ENCODE peak calls at places on chromosomes 3 and 15, in eight cellular contexts. O is MM.1S, L is GM23338, Z is HCT116, C is GM23248, K is OCI-LY7, M is SK-N-SH, B is PC-3. Y is an unnamed sample. For H3K79me2, the result is how much of the 10 kb centered on the place peaks cover.

GRCh38 chr15:59273266-59273665 is 66.6 kb downstream of the LDHAL6B start:
- DNase-seq in C (no peak), O (no peak), B (no peak), K (no peak), Z (peak), M (no peak), L (no peak), Y (no peak)

GRCh38 chr3:59310736-59311135 is 260.9 kb upstream of the CFAP20DC start:
- DNase-seq in Z (no peak), C (no peak), L (no peak), O (no peak), K (no peak), M (no peak), B (peak), Y (no peak)

GRCh38 chr3:53190659-53191058 is 29.6 kb downstream of the PRKCD start:
- DNase-seq in M (no peak), L (no peak), C (no peak), Z (no peak), B (no peak), K (peak), O (peak), Y (no peak)

GRCh38 chr3:29280675-29281264 is at the start of gene RBMS3:
- DNase-seq in O (peak), L (peak), M (peak), K (peak), B (peak), C (peak), Z (peak), Y (peak)

GRCh38 chr3:141945726-141946125 is 69.3 kb downstream of the ATP1B3 start:
- DNase-seq in M (no peak), C (no peak), O (no peak), L (no peak), Z (no peak), K (no peak), B (no peak), Y (no peak)

GRCh38 chr3:77328631-77329030 is 288.7 kb downstream of the ROBO2 start:
- DNase-seq in O (no peak), M (no peak), Z (no peak), B (no peak), K (no peak), C (peak), L (no peak), Y (no peak)

GRCh38 chr3:117149577-117149976 is 440.0 kb downstream of the TUSC7 start:
- DNase-seq in L (peak), M (no peak), K (no peak), O (no peak), B (no peak), C (no peak), Z (no peak), Y (peak)

GRCh38 chr3:152399374-152399773 is 130.6 kb downstream of the MBNL1 start:
- DNase-seq in L (no peak), B (peak), M (no peak), C (peak), Z (no peak), O (no peak), K (no peak), Y (no peak)

GRCh38 chr3:72319202-72320095 is 528.8 kb downstream of the SHQ1 start:
- DNase-seq in O (no peak), L (no peak), K (no peak), Z (no peak), M (no peak), B (peak), C (peak), Y (no peak)

GRCh38 chr3:177195242-177195940 is 1.9 kb downstream of the TBL1XR1 start:
- DNase-seq in B (peak), M (peak), L (peak), C (peak), K (peak), O (peak), Z (no peak), Y (peak)

GRCh38 chr3:20572473-20572872 is 386.5 kb upstream of the SGO1 start:
- DNase-seq in Z (no peak), B (no peak), C (no peak), L (no peak), K (no peak), O (no peak), M (no peak), Y (no peak)

GRCh38 chr3:20575153-20575552 is 389.1 kb upstream of the SGO1 start:
- DNase-seq in K (no peak), C (peak), B (peak), L (no peak), M (no peak), O (no peak), Z (no peak), Y (peak)

GRCh38 chr3:20573175-20573574 is 387.2 kb upstream of the SGO1 start:
- DNase-seq in Z (no peak), L (no peak), C (peak), M (no peak), O (no peak), B (no peak), K (no peak), Y (no peak)

GRCh38 chr3:20574746-20575145 is 388.7 kb upstream of the SGO1 start:
- DNase-seq in Z (no peak), B (peak), L (no peak), C (peak), O (no peak), M (no peak), K (no peak), Y (no peak)

GRCh38 chr3:20576228-20576627 is 390.2 kb upstream of the SGO1 start:
- DNase-seq in B (no peak), K (no peak), C (peak), O (no peak), L (no peak), Z (no peak), M (no peak), Y (no peak)
- TF ChIP-seq EZH2phosphoT487 in B (no peak), K (no peak), C (no peak), O (no peak), L (no peak), Z (no peak), M (no peak), Y (no peak)

DNA sequence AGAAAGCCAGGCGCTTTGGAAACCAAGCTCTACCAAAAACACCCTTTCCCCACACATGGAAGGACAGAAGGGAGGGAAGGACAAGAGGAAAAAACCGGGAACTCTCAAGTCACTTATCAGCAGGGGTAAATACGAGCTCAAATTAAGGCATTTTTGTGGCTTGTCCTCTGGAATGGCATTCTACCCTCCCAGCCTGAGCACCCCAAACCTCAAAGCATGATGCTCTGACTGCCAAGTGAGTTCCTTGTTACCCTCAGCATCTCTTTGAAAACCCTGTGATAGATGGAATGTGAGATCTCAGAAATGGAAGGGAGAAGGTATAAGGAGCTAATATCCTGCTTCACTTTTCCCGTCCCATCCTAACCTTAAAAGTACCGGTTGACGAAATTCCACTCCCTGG is 8.1 kb upstream of the CSPG5 start:
- DNase-seq in Z (no peak), M (no peak), K (no peak), L (no peak), C (no peak), O (no peak), B (no peak), Y (no peak)
- H3K27ac ChIP-seq in Z (no peak), M (no peak), K (no peak), L (peak), C (no peak), O (no peak), B (no peak), Y (no peak)

GRCh38 chr3:171366043-171366442 is 94.2 kb downstream of the TNIK start:
- DNase-seq in Z (no peak), O (no peak), C (no peak), L (no peak), M (no peak), B (peak), K (no peak), Y (no peak)
- H3K79me2 ChIP-seq in Z (under half), O (under half), C (under half), L (under half), M (under half), B (under half), K (under half), Y (under half)

GRCh38 chr3:50302095-50303037 is 1.0 kb downstream of the HYAL1 start:
- DNase-seq in B (no peak), O (no peak), K (no peak), L (no peak), C (no peak), M (no peak), Z (no peak), Y (peak)

GRCh38 chr3:50299638-50299928 is 378 bp upstream of the HYAL3 start:
- DNase-seq in B (no peak), M (no peak), L (no peak), O (no peak), K (no peak), Z (no peak), C (no peak), Y (no peak)

GRCh38 chr3:50299929-50300680 is 900 bp upstream of the HYAL3 start:
- DNase-seq in Z (no peak), K (peak), C (peak), M (no peak), L (no peak), O (no peak), B (no peak), Y (no peak)

GRCh38 chr3:50298836-50299637 is at the start of the genes HYAL3 and NAA80:
- DNase-seq in B (peak), O (peak), L (peak), Z (peak), C (peak), K (peak), M (peak), Y (peak)

GRCh38 chr3:50300681-50301254 is 1.6 kb upstream of the HYAL3 start:
- DNase-seq in Z (no peak), O (no peak), M (no peak), L (no peak), K (no peak), B (no peak), C (no peak), Y (peak)
- TF ChIP-seq EZH2phosphoT487 in Z (no peak), O (no peak), M (no peak), L (no peak), K (no peak), B (no peak), C (no peak), Y (no peak)

DNA sequence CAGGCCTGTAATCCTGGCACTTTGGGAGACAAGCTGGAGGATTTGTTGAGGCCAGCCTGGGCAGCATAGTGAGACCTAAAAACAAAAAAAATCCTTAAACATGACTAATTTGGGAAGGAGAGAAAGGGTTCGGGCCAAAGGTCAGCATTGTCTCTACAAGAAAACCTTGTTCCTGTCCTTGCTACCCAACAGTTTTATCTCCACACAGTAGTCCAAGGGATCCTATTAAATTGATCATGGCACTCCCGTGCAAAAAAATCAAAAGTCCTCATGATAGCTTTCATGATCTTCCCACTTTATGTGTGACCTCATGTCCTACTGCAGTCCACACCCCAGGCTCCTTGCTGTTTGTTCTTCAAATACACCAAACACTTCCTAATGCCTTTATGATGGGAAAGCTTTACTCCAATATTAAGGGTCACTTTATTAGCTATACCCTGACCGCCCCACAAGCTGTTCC is 4.2 kb downstream of the RPL15 start:
- DNase-seq in L (no peak), C (peak), K (no peak), M (no peak), Z (no peak), B (no peak), O (no peak), Y (no peak)
- H3K27ac ChIP-seq in L (peak), C (no peak), K (peak), M (no peak), Z (no peak), B (no peak), O (no peak), Y (peak)

GRCh38 chr3:41216993-41217392 is 17.7 kb downstream of the CTNNB1 start:
- DNase-seq in K (no peak), L (no peak), C (no peak), O (no peak), Z (no peak), B (peak), M (no peak), Y (no peak)
- H3K79me2 ChIP-seq in K (half or more), L (half or more), C (half or more), O (half or more), Z (half or more), B (half or more), M (half or more), Y (half or more)

GRCh38 chr3:187014417-187014864 is 84.1 kb downstream of the ST6GAL1 start:
- DNase-seq in M (no peak), C (no peak), O (no peak), K (no peak), B (peak), Z (no peak), L (no peak), Y (no peak)

GRCh38 chr3:187013080-187013838 is 82.9 kb downstream of the ST6GAL1 start:
- DNase-seq in K (no peak), L (no peak), B (no peak), Z (no peak), O (no peak), M (no peak), C (no peak), Y (no peak)

GRCh38 chr3:187017511-187018230 is 87.3 kb downstream of the ST6GAL1 start:
- DNase-seq in O (no peak), C (no peak), M (no peak), L (no peak), B (no peak), K (no peak), Z (no peak), Y (no peak)

GRCh38 chr3:187016639-187017345 is 86.5 kb downstream of the ST6GAL1 start:
- DNase-seq in M (no peak), O (no peak), Z (no peak), C (peak), B (peak), L (no peak), K (peak), Y (no peak)

GRCh38 chr3:187015903-187016638 is 85.7 kb downstream of the ST6GAL1 start:
- DNase-seq in M (no peak), L (no peak), B (no peak), Z (no peak), C (no peak), K (peak), O (no peak), Y (no peak)
- TF ChIP-seq EZH2phosphoT487 in M (no peak), L (no peak), B (no peak), Z (no peak), C (no peak), K (no peak), O (no peak), Y (no peak)

Y was measured in neural progenitor cell.